ENCODE peak calls at places on chromosomes 12 and 14, in eight cellular contexts. Q is adrenal gland, U is IMR-90, W is uterus, A is K562, G is kidney epithelial cell, R is lower lobe of right lung, F is GM06990. H is an unnamed sample. For H3K36me3, the result is how much of the 10 kb centered on the place peaks cover.

GRCh38 chr14:59679872-59680271 is 103.3 kb upstream of the CCDC175 start:
- DNase-seq in W (no peak), Q (no peak), A (no peak), F (no peak), G (no peak), U (no peak), R (no peak), H (no peak)

GRCh38 chr12:8823565-8824300 is 1.3 kb downstream of the A2ML1 start:
- DNase-seq in R (no peak), F (no peak), U (peak), A (peak), G (no peak), W (peak), Q (peak), H (no peak)

GRCh38 chr12:115088995-115089841 is 405.2 kb upstream of the TBX3 start:
- DNase-seq in F (no peak), Q (peak), G (no peak), R (no peak), A (no peak), W (no peak), U (no peak), H (no peak)

GRCh38 chr12:88801227-88802225 is 221.3 kb upstream of the KITLG start:
- DNase-seq in F (no peak), A (no peak), Q (no peak), G (no peak), U (no peak), W (no peak), R (no peak), H (no peak)

GRCh38 chr12:64600164-64600561 is 10.1 kb upstream of the RASSF3 start:
- DNase-seq in Q (no peak), W (no peak), A (no peak), R (no peak), F (no peak), U (no peak), G (no peak), H (no peak)

GRCh38 chr12:105798249-105798835 is 340.4 kb downstream of the NUAK1 start:
- DNase-seq in U (no peak), G (no peak), Q (no peak), W (no peak), F (no peak), R (no peak), A (peak), H (no peak)

GRCh38 chr14:39060818-39061437 is 42.1 kb downstream of the SEC23A start:
- DNase-seq in F (peak), W (no peak), U (no peak), R (no peak), A (no peak), G (no peak), Q (no peak), H (no peak)

GRCh38 chr14:100440207-100440631 is 117.1 kb downstream of the SLC25A47 start:
- DNase-seq in G (peak), R (peak), W (peak), A (peak), Q (peak), F (peak), U (peak), H (peak)

GRCh38 chr12:65192963-65193516 is 23.7 kb downstream of the LEMD3 start:
- DNase-seq in U (peak), A (no peak), G (no peak), Q (no peak), F (no peak), R (no peak), W (no peak), H (no peak)

GRCh38 chr14:81594012-81594411 is 60.4 kb upstream of the SEL1L start:
- DNase-seq in A (no peak), G (no peak), R (no peak), U (no peak), F (no peak), Q (peak), W (no peak), H (no peak)

GRCh38 chr12:6852651-6853354 is 853 bp downstream of the USP5 start:
- DNase-seq in U (peak), G (no peak), Q (peak), A (peak), R (no peak), W (no peak), F (peak), H (peak)

GRCh38 chr14:74503973-74504335 is 10.4 kb downstream of the ISCA2 start:
- DNase-seq in Q (no peak), U (no peak), A (no peak), F (no peak), W (no peak), G (no peak), R (no peak), H (no peak)

GRCh38 chr12:71787574-71787973 is 32.9 kb downstream of the RAB21 start:
- DNase-seq in W (no peak), A (no peak), F (no peak), Q (no peak), U (no peak), G (no peak), R (no peak), H (no peak)

GRCh38 chr14:53228966-53229365 is 75.8 kb upstream of the DDHD1 start:
- DNase-seq in A (no peak), G (no peak), F (no peak), U (no peak), W (no peak), Q (no peak), R (no peak), H (no peak)

GRCh38 chr12:114668151-114668891 is 15.7 kb downstream of the TBX3 start:
- DNase-seq in W (peak), R (peak), G (peak), A (peak), Q (peak), U (peak), F (no peak), H (no peak)

GRCh38 chr14:100762901-100763300 is 36.2 kb downstream of the DLK1 start:
- DNase-seq in R (no peak), F (no peak), W (no peak), G (no peak), U (no peak), A (no peak), Q (no peak), H (no peak)

GRCh38 chr12:50458606-50459005 is 46.2 kb upstream of the DIP2B start:
- DNase-seq in F (no peak), G (peak), R (no peak), A (no peak), Q (no peak), U (peak), W (no peak), H (no peak)

GRCh38 chr12:123829561-123829960 is 67.5 kb downstream of the DNAH10 start:
- DNase-seq in R (no peak), A (no peak), U (peak), G (no peak), Q (no peak), W (no peak), F (no peak), H (no peak)

GRCh38 chr14:30961330-30961729 is 64.1 kb upstream of the AP4S1 start:
- DNase-seq in A (no peak), Q (no peak), W (no peak), U (no peak), G (no peak), R (no peak), F (no peak), H (no peak)

GRCh38 chr14:105745433-105746123 is 219.2 kb downstream of the TMEM121 start:
- DNase-seq in R (peak), W (no peak), G (no peak), A (no peak), Q (no peak), F (peak), U (no peak), H (no peak)

GRCh38 chr12:132674561-132674960 is 12.6 kb downstream of the POLE start:
- DNase-seq in W (no peak), F (no peak), Q (no peak), G (no peak), A (no peak), R (no peak), U (no peak), H (no peak)

GRCh38 chr12:11723993-11724392 is 74.5 kb downstream of the ETV6 start:
- DNase-seq in Q (no peak), W (no peak), F (no peak), G (no peak), U (peak), A (no peak), R (no peak), H (no peak)

GRCh38 chr12:5803532-5803931 is 141.5 kb downstream of the ANO2 start:
- DNase-seq in Q (no peak), F (no peak), R (no peak), U (no peak), A (no peak), W (no peak), G (no peak), H (no peak)

GRCh38 chr12:23140710-23141109 is 515.7 kb downstream of the ETNK1 start:
- DNase-seq in A (no peak), W (no peak), Q (no peak), R (no peak), F (no peak), U (no peak), G (no peak), H (no peak)

GRCh38 chr12:42143401-42144173 is 1.1 kb downstream of the GXYLT1 start:
- DNase-seq in F (no peak), W (no peak), Q (no peak), A (no peak), U (peak), R (no peak), G (no peak), H (no peak)

GRCh38 chr14:104051092-104051813 is 34.2 kb upstream of the ASPG start:
- DNase-seq in A (no peak), G (no peak), W (no peak), Q (no peak), U (no peak), R (no peak), F (no peak), H (no peak)

GRCh38 chr12:78419513-78419912 is 445.1 kb upstream of the SYT1 start:
- DNase-seq in U (peak), F (no peak), Q (no peak), G (no peak), A (no peak), W (no peak), R (no peak), H (no peak)

GRCh38 chr12:68428724-68429580 is 96.8 kb upstream of the MDM1 start:
- DNase-seq in Q (no peak), G (peak), W (no peak), U (peak), R (no peak), A (no peak), F (no peak), H (no peak)

GRCh38 chr14:81137316-81137715 is 83.4 kb downstream of the GTF2A1 start:
- DNase-seq in F (no peak), U (peak), G (peak), W (no peak), Q (peak), A (no peak), R (no peak), H (no peak)

DNA sequence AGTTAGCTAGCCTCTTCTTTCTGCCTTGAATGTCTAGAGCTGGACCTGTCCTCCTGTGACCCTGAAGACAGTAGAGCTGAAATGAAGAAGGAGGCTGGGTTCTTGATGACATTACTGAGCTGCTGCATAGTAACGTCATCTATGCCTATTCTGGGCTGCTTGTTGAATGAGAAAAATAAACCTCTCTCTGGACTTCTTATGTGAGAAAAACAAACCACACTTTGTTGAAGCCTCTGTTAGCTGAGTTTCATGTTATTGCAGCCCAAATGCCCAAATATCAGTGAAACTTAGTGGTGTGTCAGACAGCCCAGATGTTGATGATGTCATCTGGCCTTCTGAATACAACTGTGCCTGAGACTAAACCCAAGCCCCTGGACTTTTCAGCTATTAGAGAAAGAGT is 67.0 kb upstream of the MAX start:
- DNase-seq in Q (no peak), R (no peak), G (no peak), W (no peak), F (peak), A (no peak), U (peak), H (no peak)
- TF ChIP-seq CTCF in Q (no peak), R (no peak), G (no peak), W (no peak), F (no peak), A (no peak), U (no peak), H (no peak)

DNA sequence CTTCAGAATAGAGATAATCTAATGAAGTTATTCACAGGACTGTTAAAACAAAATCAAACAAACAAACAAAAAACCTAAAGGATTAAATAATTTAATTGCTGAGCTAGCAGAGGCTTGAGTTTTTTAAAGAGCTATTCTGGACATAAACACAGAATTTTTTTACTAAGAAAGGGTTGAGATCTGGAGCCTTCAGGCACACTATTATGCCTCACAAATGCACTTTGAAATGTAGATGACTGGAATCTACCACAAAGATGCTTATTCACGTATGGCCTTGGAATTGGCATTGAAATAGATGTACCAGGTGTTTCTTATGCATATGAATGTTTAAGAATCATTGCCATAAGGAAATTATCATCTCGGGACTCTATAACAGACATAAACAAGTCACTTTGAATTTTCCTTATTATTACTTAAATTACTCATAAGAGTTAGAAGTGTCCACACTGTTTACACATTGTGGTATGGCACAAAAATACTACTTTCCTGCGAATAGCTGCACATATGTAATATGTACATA is 21.6 kb downstream of the PUS7L start:
- DNase-seq in F (no peak), W (no peak), U (peak), G (no peak), A (no peak), Q (no peak), R (no peak), H (no peak)
- H3K36me3 ChIP-seq in F (under half), W (under half), U (under half), G (under half), A (half or more), Q (under half), R (under half), H (under half)

DNA sequence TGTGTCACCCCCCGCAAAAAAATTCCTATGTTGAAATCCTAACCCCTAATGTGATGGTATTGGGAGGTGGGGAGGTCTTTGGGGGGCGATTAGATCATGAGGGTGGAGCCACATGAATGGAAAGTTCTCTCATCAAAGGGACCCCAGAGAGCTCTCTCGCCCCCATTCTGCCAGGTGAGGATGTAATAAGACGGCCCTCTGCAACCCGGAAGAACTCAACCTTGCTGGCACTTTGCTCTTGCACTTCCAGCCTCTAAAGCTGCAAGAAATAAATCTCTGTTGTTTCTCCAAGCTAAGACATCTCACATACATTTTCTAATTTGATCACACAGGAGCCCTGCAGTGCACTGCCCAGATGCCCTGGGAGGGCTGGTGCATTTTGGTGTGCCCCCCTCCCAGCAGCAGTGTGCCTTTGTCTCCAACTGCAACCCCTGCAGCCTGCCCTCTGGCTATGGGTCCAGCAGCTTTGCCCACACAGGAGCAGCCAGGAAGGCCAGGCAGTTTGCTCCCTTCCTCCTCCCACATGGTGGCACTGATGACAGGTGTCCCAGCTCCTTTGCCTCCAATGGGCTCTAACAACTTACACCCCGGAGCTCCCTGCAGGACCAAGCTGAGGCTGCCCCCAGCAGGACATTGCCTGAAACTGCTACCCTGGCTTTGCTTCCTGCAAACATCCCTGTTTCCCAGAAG is 59.3 kb downstream of the C14orf132 start:
- DNase-seq in U (peak), W (peak), A (peak), F (no peak), G (no peak), R (no peak), Q (no peak), H (no peak)
- TF ChIP-seq CTCF in U (peak), W (peak), A (no peak), F (peak), G (peak), R (peak), Q (peak), H (no peak)

GRCh38 chr14:68450391-68451120 is 342.3 kb downstream of the ZFP36L1 start:
- DNase-seq in A (no peak), R (no peak), W (no peak), G (no peak), U (no peak), F (no peak), Q (no peak), H (no peak)
- H3K36me3 ChIP-seq in A (under half), R (under half), W (under half), G (under half), U (under half), F (under half), Q (under half), H (under half)

GRCh38 chr14:45204241-45204640 is 48.8 kb downstream of the MIS18BP1 start:
- DNase-seq in F (no peak), U (no peak), R (no peak), G (no peak), W (no peak), Q (no peak), A (no peak), H (no peak)

GRCh38 chr14:45201908-45202307 is 51.1 kb downstream of the MIS18BP1 start:
- DNase-seq in R (no peak), F (peak), U (no peak), A (no peak), Q (no peak), W (no peak), G (no peak), H (peak)

GRCh38 chr14:45194964-45195363 is 58.0 kb downstream of the MIS18BP1 start:
- DNase-seq in F (no peak), G (no peak), R (no peak), W (no peak), A (no peak), U (no peak), Q (no peak), H (no peak)

GRCh38 chr14:45198551-45198950 is 54.5 kb downstream of the MIS18BP1 start:
- DNase-seq in R (no peak), G (no peak), A (no peak), W (no peak), U (peak), Q (no peak), F (no peak), H (no peak)

DNA sequence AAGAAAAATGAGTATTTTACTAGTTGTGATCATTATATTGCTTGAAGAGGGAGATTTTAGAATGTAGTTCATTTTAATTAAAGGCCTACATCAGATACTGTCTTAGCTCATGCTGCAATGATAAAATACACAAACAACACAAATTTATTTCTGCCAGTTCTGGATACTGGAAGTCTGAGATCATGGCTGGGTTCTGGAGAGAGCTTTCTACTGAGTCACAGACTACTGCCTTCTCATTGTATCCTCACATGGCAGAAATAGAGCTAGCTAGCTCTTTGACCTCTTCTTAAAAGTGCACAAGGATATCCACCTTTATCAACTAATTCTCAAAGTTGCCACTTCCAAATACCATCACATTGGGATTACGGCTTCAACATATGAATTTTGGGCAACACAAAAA is 53.8 kb downstream of the MIS18BP1 start:
- DNase-seq in Q (no peak), G (no peak), R (no peak), U (peak), W (no peak), A (no peak), F (no peak), H (no peak)
- TF ChIP-seq CTCF in Q (no peak), G (no peak), R (no peak), U (no peak), W (no peak), A (no peak), F (no peak), H (no peak)

DNA sequence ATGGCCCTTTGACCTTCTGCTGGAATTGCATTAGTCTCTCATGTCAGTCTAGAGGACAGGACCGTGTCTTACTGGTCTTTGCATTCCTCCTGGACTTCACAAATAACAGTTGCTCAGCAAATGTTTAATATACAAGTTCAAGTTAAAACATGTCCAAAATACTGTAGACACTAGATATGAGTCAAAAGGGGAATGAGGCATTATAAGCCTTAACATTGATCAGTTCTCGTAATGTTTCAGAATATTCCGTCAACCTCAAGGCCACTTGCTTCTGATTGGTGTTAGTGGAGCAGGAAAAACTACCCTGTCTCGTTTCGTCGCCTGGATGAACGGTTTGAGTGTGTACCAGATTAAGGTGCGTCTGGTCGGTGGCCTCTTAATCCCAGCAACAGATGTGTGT is 59.9 kb downstream of the HSP90AA1 start:
- DNase-seq in G (no peak), F (no peak), Q (no peak), R (no peak), U (no peak), A (no peak), W (no peak), H (no peak)
- H3K36me3 ChIP-seq in G (under half), F (under half), Q (under half), R (half or more), U (half or more), A (half or more), W (under half), H (half or more)

GRCh38 chr14:77804592-77804991 is 4.7 kb downstream of the ADCK1 start:
- DNase-seq in A (peak), F (no peak), W (no peak), R (no peak), Q (no peak), G (no peak), U (no peak), H (no peak)
- TF ChIP-seq CTCF in A (peak), F (peak), W (no peak), R (peak), Q (no peak), G (peak), U (peak), H (no peak)

GRCh38 chr12:56321027-56321426 is 5.2 kb upstream of the CNPY2 start:
- DNase-seq in U (peak), R (no peak), W (no peak), A (no peak), F (no peak), G (no peak), Q (peak), H (no peak)
- H3K36me3 ChIP-seq in U (under half), R (half or more), W (under half), A (half or more), F (under half), G (under half), Q (under half), H (half or more)

DNA sequence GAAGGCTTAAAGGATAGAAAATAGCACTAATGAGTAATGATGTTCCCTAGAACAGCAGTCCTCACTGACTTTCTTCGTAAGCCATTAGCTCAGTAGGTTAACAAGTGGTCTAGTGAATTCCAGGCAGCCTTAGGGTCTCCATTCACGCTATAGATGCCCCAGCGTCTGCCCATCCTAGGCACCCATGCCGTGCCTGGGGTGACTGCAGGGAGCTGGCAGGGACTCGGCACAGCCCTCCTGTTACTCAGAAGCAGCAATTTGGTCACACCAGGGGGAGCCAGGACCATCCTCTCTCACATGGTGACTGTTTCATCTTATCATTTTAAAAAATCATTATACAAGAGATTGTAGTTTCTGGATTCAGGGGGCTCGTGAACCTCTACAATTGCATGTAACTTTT is 66.0 kb upstream of the TRAF3 start:
- DNase-seq in W (no peak), R (no peak), A (no peak), U (no peak), F (no peak), Q (no peak), G (no peak), H (no peak)
- TF ChIP-seq CTCF in W (no peak), R (no peak), A (no peak), U (no peak), F (no peak), Q (no peak), G (no peak), H (no peak)